ENCODE peak calls at places on chromosomes 3 and 15, in nine cellular contexts. R is EH; N is T-helper 1 cell; L is Kasumi-1; B is NCI-H2107; G is HTR-8/SVneo; O is nephron progenitor cell; K is foreskin fibroblast; U is CD8-positive, alpha-beta T cell. E is an unnamed sample.

GRCh38 chr3:149080011-149080698 is 6.2 kb downstream of the HLTF start:
- DNase-seq in R (peak; percentile 12), N (no peak), L (no peak), B (no peak), G (no peak), O (no peak), K (peak; percentile 52), U (no peak), E (no peak)

GRCh38 chr3:15269091-15269989 is 63.0 kb downstream of the SH3BP5 start:
- DNase-seq in R (peak; percentile 96), N (peak; percentile 74), L (peak; percentile 78), B (no peak), G (peak; percentile 98), O (no peak), K (peak; percentile 90), U (peak; percentile 88), E (peak; percentile 85)

GRCh38 chr3:162302983-162303624 is 806.5 kb downstream of the OTOL1 start:
- DNase-seq in R (peak; percentile 1), N (no peak), L (no peak), B (no peak), G (no peak), O (no peak), K (peak; percentile 14), U (no peak), E (no peak)

GRCh38 chr3:171366043-171366442 is 94.2 kb downstream of the TNIK start:
- DNase-seq in R (no peak), N (no peak), L (no peak), B (no peak), G (no peak), O (no peak), K (no peak), U (no peak), E (no peak)

GRCh38 chr3:72347819-72348319 is 500.4 kb downstream of the SHQ1 start:
- DNase-seq in R (peak; percentile 88), N (peak; percentile 30), L (peak; percentile 51), B (no peak), G (peak; percentile 61), O (peak; percentile 47), K (peak; percentile 36), U (no peak), E (peak; percentile 46)

GRCh38 chr15:68469162-68470048 is 37.4 kb upstream of the ITGA11 start:
- DNase-seq in R (peak; percentile 84), N (no peak), L (no peak), B (no peak), G (no peak), O (no peak), K (no peak), U (no peak), E (no peak)

GRCh38 chr15:69120732-69121131 is 39.7 kb upstream of the GLCE start:
- DNase-seq in R (no peak), N (no peak), L (no peak), B (no peak), G (no peak), O (no peak), K (no peak), U (no peak), E (no peak)

GRCh38 chr3:50303038-50303815 is at the start of gene HYAL1:
- DNase-seq in R (peak; percentile 23), N (no peak), L (no peak), B (no peak), G (no peak), O (peak; percentile 40), K (no peak), U (no peak), E (no peak)

GRCh38 chr15:48976444-48977088 is 12.8 kb upstream of the SHC4 start:
- DNase-seq in R (no peak), N (no peak), L (no peak), B (no peak), G (no peak), O (peak; percentile 10), K (no peak), U (no peak), E (no peak)

GRCh38 chr3:66196633-66197032 is 24.2 kb upstream of the SLC25A26 start:
- DNase-seq in R (peak; percentile 13), N (no peak), L (peak; percentile 19), B (no peak), G (no peak), O (no peak), K (peak; percentile 13), U (no peak), E (no peak)

GRCh38 chr3:25547928-25548327 is 116.8 kb downstream of the TOP2B start:
- DNase-seq in R (peak; percentile 30), N (no peak), L (no peak), B (peak; percentile 2), G (no peak), O (no peak), K (no peak), U (no peak), E (no peak)

GRCh38 chr15:83904107-83904720 is 250.3 kb downstream of the ADAMTSL3 start:
- DNase-seq in R (peak; percentile 43), N (no peak), L (no peak), B (no peak), G (peak; percentile 17), O (no peak), K (peak; percentile 23), U (no peak), E (no peak)

GRCh38 chr15:77702211-77702957 is 69.7 kb upstream of the LINGO1 start:
- DNase-seq in R (peak; percentile 44), N (no peak), L (peak; percentile 14), B (no peak), G (peak; percentile 54), O (peak; percentile 88), K (peak; percentile 39), U (no peak), E (no peak)

GRCh38 chr3:148990211-148990610 is 1.1 kb upstream of the GYG1 start:
- DNase-seq in R (no peak), N (no peak), L (no peak), B (no peak), G (no peak), O (no peak), K (no peak), U (no peak), E (no peak)

GRCh38 chr15:61228025-61228901 is 839 bp downstream of the RORA start:
- DNase-seq in R (peak; percentile 31), N (no peak), L (no peak), B (no peak), G (peak; percentile 8), O (peak; percentile 53), K (peak; percentile 63), U (no peak), E (no peak)

GRCh38 chr15:24823473-24823872 is 131.3 kb upstream of the SNRPN start:
- DNase-seq in R (no peak), N (no peak), L (no peak), B (no peak), G (no peak), O (peak; percentile 84), K (no peak), U (no peak), E (peak; percentile 30)

GRCh38 chr3:133413166-133414020 is 13.5 kb downstream of the BFSP2 start:
- DNase-seq in R (peak; percentile 39), N (no peak), L (no peak), B (no peak), G (no peak), O (no peak), K (peak; percentile 61), U (no peak), E (no peak)

GRCh38 chr3:63351159-63352007 is 73.3 kb downstream of the SYNPR start:
- DNase-seq in R (peak; percentile 62), N (no peak), L (peak; percentile 61), B (peak; percentile 11), G (peak; percentile 36), O (peak; percentile 12), K (peak; percentile 83), U (no peak), E (no peak)

GRCh38 chr15:54528021-54528420 is 549.8 kb downstream of the UNC13C start:
- DNase-seq in R (no peak), N (no peak), L (no peak), B (no peak), G (no peak), O (no peak), K (no peak), U (no peak), E (no peak)

GRCh38 chr15:47719730-47720129 is 2.4 kb downstream of the SEMA6D start:
- DNase-seq in R (no peak), N (no peak), L (no peak), B (no peak), G (no peak), O (no peak), K (no peak), U (no peak), E (no peak)

GRCh38 chr15:63524316-63525015 is 20.1 kb downstream of the USP3 start:
- DNase-seq in R (no peak), N (no peak), L (no peak), B (no peak), G (no peak), O (no peak), K (no peak), U (no peak), E (no peak)

GRCh38 chr15:31435891-31436628 is 109.4 kb downstream of the KLF13 start:
- DNase-seq in R (no peak), N (no peak), L (no peak), B (no peak), G (no peak), O (no peak), K (peak; percentile 41), U (peak; percentile 38), E (no peak)

GRCh38 chr3:38454884-38455638 is 1.4 kb downstream of the ACVR2B start:
- DNase-seq in R (peak; percentile 58), N (no peak), L (peak; percentile 38), B (peak; percentile 73), G (peak; percentile 83), O (peak; percentile 92), K (peak; percentile 74), U (no peak), E (peak; percentile 10)

GRCh38 chr15:63374686-63375520 is 6.7 kb downstream of the CA12 start:
- DNase-seq in R (peak; percentile 80), N (no peak), L (no peak), B (no peak), G (peak; percentile 27), O (no peak), K (peak; percentile 89), U (no peak), E (no peak)

GRCh38 chr3:134059680-134060560 is 30.2 kb upstream of the SLCO2A1 start:
- DNase-seq in R (peak; percentile 65), N (no peak), L (no peak), B (no peak), G (no peak), O (no peak), K (no peak), U (no peak), E (no peak)

GRCh38 chr3:169348981-169349942 is 314.2 kb downstream of the MECOM start:
- DNase-seq in R (no peak), N (no peak), L (no peak), B (no peak), G (no peak), O (no peak), K (peak; percentile 11), U (no peak), E (no peak)

GRCh38 chr3:195263193-195263924 is 7.6 kb downstream of the XXYLT1 start:
- DNase-seq in R (peak; percentile 24), N (no peak), L (peak; percentile 56), B (no peak), G (no peak), O (no peak), K (peak; percentile 43), U (no peak), E (no peak)

GRCh38 chr15:81977464-81977863 is 68.4 kb downstream of the MEX3B start:
- DNase-seq in R (no peak), N (no peak), L (no peak), B (no peak), G (no peak), O (no peak), K (no peak), U (no peak), E (no peak)

GRCh38 chr15:70447927-70448698 is 315.2 kb downstream of the UACA start:
- DNase-seq in R (no peak), N (no peak), L (peak; percentile 55), B (no peak), G (no peak), O (no peak), K (peak; percentile 14), U (peak; percentile 70), E (no peak)

GRCh38 chr3:42264399-42265058 is 1.5 kb downstream of the CCK start:
- DNase-seq in R (peak; percentile 20), N (no peak), L (no peak), B (no peak), G (no peak), O (no peak), K (peak; percentile 85), U (no peak), E (no peak)

E was measured in amygdala.